ENCODE peak calls at places on chromosomes 1 and 21, in seven cellular contexts. B is A549; J is breast epithelium; S is cardiac muscle cell; D is heart right ventricle; N is GM23248; W is CD8-positive, alpha-beta T cell. V is an unnamed sample.

GRCh38 chr1:151372411-151372934 is at the start of gene SELENBP1:
- DNase-seq in D (peak; percentile 94), J (peak; percentile 68), N (peak; percentile 72), B (peak; percentile 48), W (no peak), S (peak; percentile 76), V (peak; percentile 98)

GRCh38 chr1:11058595-11059165 is 1.1 kb downstream of the SRM start:
- DNase-seq in S (no peak), W (no peak), B (no peak), D (no peak), N (peak; percentile 32), J (no peak), V (peak; percentile 32)

GRCh38 chr1:206646504-206646903 is 11.2 kb downstream of the DYRK3 start:
- DNase-seq in J (no peak), N (no peak), D (no peak), S (no peak), W (no peak), B (no peak), V (no peak)

GRCh38 chr21:34544032-34544496 is 32.1 kb upstream of the KCNE1 start:
- DNase-seq in W (no peak), S (peak; percentile 57), D (peak; percentile 78), B (peak; percentile 53), J (peak; percentile 67), N (peak; percentile 78), V (peak; percentile 94)

GRCh38 chr1:155241069-155241679 is 14.1 kb downstream of the ENTREP3 start:
- DNase-seq in J (peak; percentile 74), B (peak; percentile 88), D (peak; percentile 80), W (no peak), S (peak; percentile 80), N (peak; percentile 92), V (peak; percentile 92)

GRCh38 chr1:57061369-57061768 is 95.6 kb upstream of the C8B start:
- DNase-seq in W (no peak), D (peak; percentile 19), S (peak; percentile 43), J (no peak), B (no peak), N (peak; percentile 81), V (peak; percentile 29)

GRCh38 chr1:106889504-106890027 is 166.9 kb upstream of the PRMT6 start:
- DNase-seq in B (no peak), W (no peak), J (no peak), N (no peak), D (no peak), S (no peak), V (no peak)

GRCh38 chr1:154809436-154810413 is 60.4 kb downstream of the KCNN3 start:
- DNase-seq in D (no peak), W (no peak), B (peak; percentile 38), S (no peak), N (peak; percentile 77), J (no peak), V (no peak)

GRCh38 chr1:235004840-235005391 is 123.7 kb downstream of the TOMM20 start:
- DNase-seq in N (no peak), J (no peak), B (no peak), W (no peak), S (no peak), D (no peak), V (no peak)

GRCh38 chr1:198465201-198466144 is 75.0 kb downstream of the ATP6V1G3 start:
- DNase-seq in D (peak; percentile 5), N (peak; percentile 82), B (peak; percentile 20), J (no peak), S (peak; percentile 48), W (no peak), V (peak; percentile 44)

GRCh38 chr21:15152591-15152990 is 87.8 kb upstream of the NRIP1 start:
- DNase-seq in N (no peak), W (no peak), D (no peak), B (no peak), S (no peak), J (no peak), V (no peak)

GRCh38 chr1:10510520-10511493 is 36.1 kb downstream of the PEX14 start:
- DNase-seq in J (no peak), B (peak; percentile 50), W (peak; percentile 41), N (peak; percentile 98), D (no peak), S (no peak), V (peak; percentile 56)

GRCh38 chr1:32205401-32206370 is at the start of gene IQCC:
- DNase-seq in N (peak; percentile 96), W (peak; percentile 68), J (peak; percentile 84), S (peak; percentile 94), B (peak; percentile 70), D (peak; percentile 84), V (peak; percentile 86)

GRCh38 chr1:232792949-232793348 is 12.3 kb upstream of the MAP10 start:
- DNase-seq in S (no peak), W (no peak), N (no peak), B (no peak), J (no peak), D (no peak), V (no peak)

GRCh38 chr1:8360493-8361197 is 42.7 kb downstream of the SLC45A1 start:
- DNase-seq in S (no peak), J (no peak), B (no peak), W (no peak), D (no peak), N (no peak), V (no peak)

GRCh38 chr1:247448107-247448778 is 9.7 kb downstream of the OR2B11 start:
- DNase-seq in W (no peak), J (peak; percentile 32), B (peak; percentile 37), N (peak; percentile 80), S (peak; percentile 63), D (peak; percentile 57), V (peak; percentile 47)

GRCh38 chr1:182616130-182617074 is 12.2 kb upstream of the RGS16 start:
- DNase-seq in J (peak; percentile 54), N (peak; percentile 70), W (peak; percentile 73), S (peak; percentile 57), D (peak; percentile 63), B (no peak), V (peak; percentile 51)
- H3K4me3 ChIP-seq in J (peak overlapping the region; percentile 57), N (peak overlapping the region; percentile 74), W (peak overlapping the region; percentile 38), S (no peak overlapping the region), D (no peak overlapping the region), B (no peak overlapping the region), V (no peak overlapping the region)

DNA sequence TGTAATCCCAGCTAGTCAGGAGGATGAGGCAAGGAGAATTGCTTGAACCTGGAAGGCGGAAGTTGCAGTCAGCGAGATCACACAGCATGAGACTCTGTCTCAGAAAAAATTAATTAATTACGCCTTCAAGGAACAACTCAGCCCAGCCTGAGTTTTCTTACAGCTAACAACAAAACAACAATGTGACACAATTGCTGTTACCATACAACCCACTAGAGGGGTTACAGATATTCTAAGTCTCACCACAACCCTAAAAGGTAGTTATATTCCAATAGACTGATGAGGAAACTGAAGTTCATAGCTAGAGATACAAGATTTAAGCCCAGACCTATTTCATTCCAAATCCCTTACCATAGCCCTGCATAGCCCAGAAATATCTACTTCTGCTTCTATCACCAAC is 2.9 kb upstream of the LRRC8C start:
- DNase-seq in D (no peak), W (no peak), N (no peak), S (no peak), B (no peak), J (no peak), V (no peak)
- H3K4me1 ChIP-seq in D (peaks cover 18% of the 10 kb centered on the region), W (peaks cover 46% of the 10 kb centered on the region), N (peaks cover 11% of the 10 kb centered on the region), S (peaks cover 10% of the 10 kb centered on the region), B (peaks cover 11% of the 10 kb centered on the region), J (no peaks in the 10 kb centered on the region), V (no peaks in the 10 kb centered on the region)

GRCh38 chr1:97913506-97913905 is 7.3 kb downstream of the DPYD start:
- DNase-seq in J (no peak), D (no peak), N (no peak), S (no peak), W (no peak), B (no peak), V (no peak)
- H3K4me3 ChIP-seq in J (no peak overlapping the region), D (no peak overlapping the region), N (no peak overlapping the region), S (no peak overlapping the region), W (no peak overlapping the region), B (no peak overlapping the region), V (no peak overlapping the region)

GRCh38 chr1:23588749-23589505 is 29.6 kb upstream of the ID3 start:
- DNase-seq in N (no peak), J (no peak), D (no peak), B (no peak), S (no peak), W (no peak), V (no peak)

GRCh38 chr1:23589506-23589872 is 30.2 kb upstream of the ID3 start:
- DNase-seq in D (no peak), J (no peak), N (no peak), B (no peak), S (no peak), W (no peak), V (no peak)

GRCh38 chr1:23581219-23581618 is 21.9 kb upstream of the ID3 start:
- DNase-seq in B (no peak), S (no peak), N (no peak), W (no peak), J (no peak), D (peak; percentile 78), V (no peak)

GRCh38 chr1:23582820-23583219 is 23.5 kb upstream of the ID3 start:
- DNase-seq in D (no peak), W (no peak), J (no peak), N (no peak), S (no peak), B (no peak), V (no peak)

GRCh38 chr1:23585321-23586022 is 26.2 kb upstream of the ID3 start:
- DNase-seq in J (no peak), D (no peak), B (peak; percentile 81), W (no peak), S (no peak), N (peak; percentile 98), V (no peak)
- H3K4me1 ChIP-seq in J (no peaks in the 10 kb centered on the region), D (no peaks in the 10 kb centered on the region), B (peaks cover 79% of the 10 kb centered on the region), W (peaks cover 9% of the 10 kb centered on the region), S (peaks cover 16% of the 10 kb centered on the region), N (peaks cover 16% of the 10 kb centered on the region), V (no peaks in the 10 kb centered on the region)